ENCODE peak calls at places on chromosomes 4 and X, in six cellular contexts. One of them, this sample, is unnamed.

GRCh38 chr4:52659016-52659721 is at the start of gene USP46:
- DNase-seq in BE2C: peak; percentile 80
- DNase-seq in AG04450: peak; percentile 24
- DNase-seq in left ventricle myocardium inferior: peak; percentile 87
- DNase-seq in neural progenitor cell: peak; percentile 91
- DNase-seq in suprapubic skin: peak; percentile 79
- DNase-seq in this sample: peak; percentile 36

GRCh38 chrX:41233988-41234387 is 100.0 kb upstream of the DDX3X start:
- DNase-seq in BE2C: no peak
- DNase-seq in AG04450: no peak
- DNase-seq in left ventricle myocardium inferior: no peak
- DNase-seq in neural progenitor cell: no peak
- DNase-seq in suprapubic skin: no peak
- DNase-seq in this sample: no peak

GRCh38 chrX:11530621-11531020 is 135.1 kb downstream of the ARHGAP6 start:
- DNase-seq in BE2C: no peak
- DNase-seq in AG04450: no peak
- DNase-seq in left ventricle myocardium inferior: no peak
- DNase-seq in neural progenitor cell: no peak
- DNase-seq in suprapubic skin: no peak
- DNase-seq in this sample: no peak

GRCh38 chr4:86934147-86934771 is 552 bp upstream of the AFF1 start:
- DNase-seq in BE2C: no peak
- DNase-seq in AG04450: no peak
- DNase-seq in left ventricle myocardium inferior: no peak
- DNase-seq in neural progenitor cell: peak; percentile 35
- DNase-seq in suprapubic skin: no peak
- DNase-seq in this sample: no peak

GRCh38 chrX:10077425-10078188 is 79.2 kb upstream of the CLCN4 start:
- DNase-seq in BE2C: no peak
- DNase-seq in AG04450: no peak
- DNase-seq in left ventricle myocardium inferior: no peak
- DNase-seq in neural progenitor cell: no peak
- DNase-seq in suprapubic skin: no peak
- DNase-seq in this sample: peak; percentile 13

GRCh38 chr4:184163813-184164212 is 53.9 kb downstream of the ENPP6 start:
- DNase-seq in BE2C: peak; percentile 86
- DNase-seq in AG04450: no peak
- DNase-seq in left ventricle myocardium inferior: peak; percentile 42
- DNase-seq in neural progenitor cell: peak; percentile 88
- DNase-seq in suprapubic skin: no peak
- DNase-seq in this sample: no peak

GRCh38 chr4:189364032-189364449 is 576.6 kb upstream of the FRG1 start:
- DNase-seq in BE2C: no peak
- DNase-seq in AG04450: no peak
- DNase-seq in left ventricle myocardium inferior: no peak
- DNase-seq in neural progenitor cell: no peak
- DNase-seq in suprapubic skin: no peak
- DNase-seq in this sample: no peak

GRCh38 chrX:8987672-8988250 is 46.2 kb downstream of the FAM9B start:
- DNase-seq in BE2C: no peak
- DNase-seq in AG04450: no peak
- DNase-seq in left ventricle myocardium inferior: no peak
- DNase-seq in neural progenitor cell: no peak
- DNase-seq in suprapubic skin: no peak
- DNase-seq in this sample: no peak

GRCh38 chrX:82666355-82666754 is 841.7 kb upstream of the POU3F4 start:
- DNase-seq in BE2C: no peak
- DNase-seq in AG04450: no peak
- DNase-seq in left ventricle myocardium inferior: no peak
- DNase-seq in neural progenitor cell: no peak
- DNase-seq in suprapubic skin: no peak
- DNase-seq in this sample: no peak

GRCh38 chr4:76147454-76148141 is 599 bp downstream of the NUP54 start:
- DNase-seq in BE2C: peak; percentile 74
- DNase-seq in AG04450: peak; percentile 33
- DNase-seq in left ventricle myocardium inferior: peak; percentile 18
- DNase-seq in neural progenitor cell: peak; percentile 95
- DNase-seq in suprapubic skin: peak; percentile 67
- DNase-seq in this sample: peak; percentile 67

GRCh38 chr4:142282870-142283431 is 563.1 kb downstream of the INPP4B start:
- DNase-seq in BE2C: peak; percentile 29
- DNase-seq in AG04450: no peak
- DNase-seq in left ventricle myocardium inferior: no peak
- DNase-seq in neural progenitor cell: peak; percentile 24
- DNase-seq in suprapubic skin: no peak
- DNase-seq in this sample: no peak

GRCh38 chrX:7139202-7140081 is 8.1 kb upstream of the STS start:
- DNase-seq in BE2C: no peak
- DNase-seq in AG04450: peak; percentile 45
- DNase-seq in left ventricle myocardium inferior: no peak
- DNase-seq in neural progenitor cell: no peak
- DNase-seq in suprapubic skin: no peak
- DNase-seq in this sample: peak; percentile 53

GRCh38 chr4:173217727-173218126 is 49.1 kb downstream of the GALNT7 start:
- DNase-seq in BE2C: no peak
- DNase-seq in AG04450: peak; percentile 18
- DNase-seq in left ventricle myocardium inferior: no peak
- DNase-seq in neural progenitor cell: no peak
- DNase-seq in suprapubic skin: no peak
- DNase-seq in this sample: peak; percentile 29

GRCh38 chrX:19698125-19698524 is 182.8 kb upstream of the MAP3K15 start:
- DNase-seq in BE2C: no peak
- DNase-seq in AG04450: no peak
- DNase-seq in left ventricle myocardium inferior: peak; percentile 18
- DNase-seq in neural progenitor cell: no peak
- DNase-seq in suprapubic skin: no peak
- DNase-seq in this sample: peak; percentile 42

GRCh38 chr4:77600521-77601451 is 4.8 kb upstream of the CXCL13 start:
- DNase-seq in BE2C: peak; percentile 21
- DNase-seq in AG04450: no peak
- DNase-seq in left ventricle myocardium inferior: no peak
- DNase-seq in neural progenitor cell: peak; percentile 64
- DNase-seq in suprapubic skin: no peak
- DNase-seq in this sample: no peak

DNA sequence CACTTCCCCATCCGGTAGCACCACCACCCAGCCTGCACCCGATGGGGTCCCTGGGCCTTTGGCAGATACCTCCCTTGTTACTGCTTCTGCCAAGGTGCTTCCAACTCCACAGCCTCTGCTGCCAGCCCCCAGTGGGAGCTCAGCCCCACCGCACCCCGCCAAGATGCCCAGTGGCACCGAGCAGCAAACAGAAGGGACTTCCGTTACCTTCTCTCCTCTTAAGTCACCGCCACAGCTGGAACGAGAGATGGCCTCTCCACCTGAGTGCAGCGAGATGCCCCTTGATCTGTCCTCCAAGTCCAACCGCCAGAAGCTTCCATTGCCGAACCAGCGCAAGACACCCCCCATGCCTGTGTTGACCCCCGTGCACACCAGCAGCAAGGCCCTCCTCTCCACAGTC is 31.9 kb downstream of the BCORL1 start:
- DNase-seq in BE2C: no peak
- DNase-seq in AG04450: no peak
- DNase-seq in left ventricle myocardium inferior: no peak
- DNase-seq in neural progenitor cell: no peak
- DNase-seq in suprapubic skin: no peak
- DNase-seq in this sample: no peak
- H3K4me3 ChIP-seq in BE2C: no peak overlapping the region
- H3K4me3 ChIP-seq in AG04450: no peak overlapping the region
- H3K4me3 ChIP-seq in left ventricle myocardium inferior: no peak overlapping the region
- H3K4me3 ChIP-seq in neural progenitor cell: no peak overlapping the region
- H3K4me3 ChIP-seq in suprapubic skin: no peak overlapping the region
- H3K4me3 ChIP-seq in this sample: no peak overlapping the region

GRCh38 chr4:151091047-151091446 is 8.4 kb upstream of the RPS3A start:
- DNase-seq in BE2C: no peak
- DNase-seq in AG04450: no peak
- DNase-seq in left ventricle myocardium inferior: no peak
- DNase-seq in neural progenitor cell: no peak
- DNase-seq in suprapubic skin: no peak
- DNase-seq in this sample: no peak
- H3K4me3 ChIP-seq in BE2C: no peak overlapping the region
- H3K4me3 ChIP-seq in AG04450: no peak overlapping the region
- H3K4me3 ChIP-seq in left ventricle myocardium inferior: no peak overlapping the region
- H3K4me3 ChIP-seq in neural progenitor cell: no peak overlapping the region
- H3K4me3 ChIP-seq in suprapubic skin: no peak overlapping the region
- H3K4me3 ChIP-seq in this sample: no peak overlapping the region

GRCh38 chr4:20253799-20254409 is 2.2 kb downstream of the SLIT2 start:
- DNase-seq in BE2C: peak; percentile 7
- DNase-seq in AG04450: no peak
- DNase-seq in left ventricle myocardium inferior: peak; percentile 33
- DNase-seq in neural progenitor cell: peak; percentile 48
- DNase-seq in suprapubic skin: peak; percentile 69
- DNase-seq in this sample: no peak
- H3K4me3 ChIP-seq in BE2C: no peak overlapping the region
- H3K4me3 ChIP-seq in AG04450: peak overlapping the region; percentile 80
- H3K4me3 ChIP-seq in left ventricle myocardium inferior: peak overlapping the region; percentile 73
- H3K4me3 ChIP-seq in neural progenitor cell: peak overlapping the region; percentile 81
- H3K4me3 ChIP-seq in suprapubic skin: peak overlapping the region; percentile 54
- H3K4me3 ChIP-seq in this sample: peak overlapping the region; percentile 76

GRCh38 chr4:10460313-10461047 is 3.3 kb upstream of the ZNF518B start:
- DNase-seq in BE2C: no peak
- DNase-seq in AG04450: no peak
- DNase-seq in left ventricle myocardium inferior: no peak
- DNase-seq in neural progenitor cell: no peak
- DNase-seq in suprapubic skin: no peak
- DNase-seq in this sample: no peak
- H3K4me3 ChIP-seq in BE2C: no peak overlapping the region
- H3K4me3 ChIP-seq in AG04450: peak overlapping the region; percentile 46
- H3K4me3 ChIP-seq in left ventricle myocardium inferior: peak overlapping the region; percentile 54
- H3K4me3 ChIP-seq in neural progenitor cell: peak overlapping the region; percentile 55
- H3K4me3 ChIP-seq in suprapubic skin: no peak overlapping the region
- H3K4me3 ChIP-seq in this sample: no peak overlapping the region

DNA sequence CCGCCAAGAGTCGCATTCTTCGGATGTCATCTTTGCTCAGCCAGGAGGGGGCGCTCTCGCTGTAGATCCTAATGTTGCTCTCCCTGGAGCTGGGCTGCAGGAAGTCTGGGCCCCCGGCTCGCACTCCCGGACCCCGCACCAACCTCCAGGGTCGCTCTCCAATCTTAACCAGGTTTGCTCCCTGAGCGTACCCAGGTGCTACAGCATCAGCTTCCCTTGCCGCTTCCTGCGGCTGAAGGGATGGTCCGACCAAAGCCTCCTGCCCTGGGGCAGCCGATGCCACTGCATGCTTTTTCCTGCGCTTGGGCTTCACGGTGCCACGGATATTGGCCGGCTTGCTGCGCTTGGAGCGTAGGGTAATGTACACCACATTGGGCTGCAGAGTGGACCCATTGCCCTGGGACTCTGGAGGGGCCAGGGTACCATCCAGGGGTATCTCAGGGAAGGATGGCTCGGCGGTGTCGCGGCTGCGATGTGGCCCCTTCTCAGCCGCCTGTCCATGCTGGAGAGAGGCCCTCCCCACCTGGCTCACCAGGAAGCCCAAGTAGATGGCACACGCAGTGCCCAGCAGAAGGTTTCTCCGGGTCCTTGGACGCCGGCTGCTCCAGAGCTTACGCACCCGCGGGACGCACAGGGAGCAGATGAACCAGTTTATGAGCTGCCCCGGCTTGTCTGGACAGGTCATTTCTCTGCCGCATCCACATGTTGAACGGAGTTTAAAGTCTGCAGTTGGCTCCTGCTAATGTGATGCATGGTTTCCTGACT is 2.0 kb downstream of the GASK1B start:
- DNase-seq in BE2C: peak; percentile 19
- DNase-seq in AG04450: no peak
- DNase-seq in left ventricle myocardium inferior: peak; percentile 85
- DNase-seq in neural progenitor cell: no peak
- DNase-seq in suprapubic skin: peak; percentile 67
- DNase-seq in this sample: no peak
- H3K4me3 ChIP-seq in BE2C: no peak overlapping the region
- H3K4me3 ChIP-seq in AG04450: peak overlapping the region; percentile 53
- H3K4me3 ChIP-seq in left ventricle myocardium inferior: peak overlapping the region; percentile 82
- H3K4me3 ChIP-seq in neural progenitor cell: no peak overlapping the region
- H3K4me3 ChIP-seq in suprapubic skin: peak overlapping the region; percentile 51
- H3K4me3 ChIP-seq in this sample: peak overlapping the region; percentile 51

GRCh38 chr4:98516441-98517323 is 141.7 kb downstream of the TSPAN5 start:
- DNase-seq in BE2C: no peak
- DNase-seq in AG04450: no peak
- DNase-seq in left ventricle myocardium inferior: no peak
- DNase-seq in neural progenitor cell: no peak
- DNase-seq in suprapubic skin: no peak
- DNase-seq in this sample: peak; percentile 85
- H3K4me3 ChIP-seq in BE2C: no peak overlapping the region
- H3K4me3 ChIP-seq in AG04450: no peak overlapping the region
- H3K4me3 ChIP-seq in left ventricle myocardium inferior: no peak overlapping the region
- H3K4me3 ChIP-seq in neural progenitor cell: no peak overlapping the region
- H3K4me3 ChIP-seq in suprapubic skin: no peak overlapping the region
- H3K4me3 ChIP-seq in this sample: no peak overlapping the region

GRCh38 chr4:3176625-3177229 is 72.2 kb upstream of the MSANTD1 start:
- DNase-seq in BE2C: no peak
- DNase-seq in AG04450: no peak
- DNase-seq in left ventricle myocardium inferior: no peak
- DNase-seq in neural progenitor cell: no peak
- DNase-seq in suprapubic skin: no peak
- DNase-seq in this sample: no peak

GRCh38 chr4:3174371-3175338 is 74.3 kb upstream of the MSANTD1 start:
- DNase-seq in BE2C: no peak
- DNase-seq in AG04450: no peak
- DNase-seq in left ventricle myocardium inferior: no peak
- DNase-seq in neural progenitor cell: no peak
- DNase-seq in suprapubic skin: no peak
- DNase-seq in this sample: no peak

GRCh38 chr4:3179126-3179706 is 69.7 kb upstream of the MSANTD1 start:
- DNase-seq in BE2C: no peak
- DNase-seq in AG04450: no peak
- DNase-seq in left ventricle myocardium inferior: no peak
- DNase-seq in neural progenitor cell: no peak
- DNase-seq in suprapubic skin: no peak
- DNase-seq in this sample: no peak

GRCh38 chr4:3177905-3178304 is 71.1 kb upstream of the MSANTD1 start:
- DNase-seq in BE2C: no peak
- DNase-seq in AG04450: no peak
- DNase-seq in left ventricle myocardium inferior: no peak
- DNase-seq in neural progenitor cell: no peak
- DNase-seq in suprapubic skin: no peak
- DNase-seq in this sample: no peak

GRCh38 chr4:3178351-3178750 is 70.6 kb upstream of the MSANTD1 start:
- DNase-seq in BE2C: no peak
- DNase-seq in AG04450: no peak
- DNase-seq in left ventricle myocardium inferior: no peak
- DNase-seq in neural progenitor cell: no peak
- DNase-seq in suprapubic skin: no peak
- DNase-seq in this sample: no peak
- H3K4me3 ChIP-seq in BE2C: no peak overlapping the region
- H3K4me3 ChIP-seq in AG04450: no peak overlapping the region
- H3K4me3 ChIP-seq in left ventricle myocardium inferior: no peak overlapping the region
- H3K4me3 ChIP-seq in neural progenitor cell: no peak overlapping the region
- H3K4me3 ChIP-seq in suprapubic skin: no peak overlapping the region
- H3K4me3 ChIP-seq in this sample: no peak overlapping the region

DNA sequence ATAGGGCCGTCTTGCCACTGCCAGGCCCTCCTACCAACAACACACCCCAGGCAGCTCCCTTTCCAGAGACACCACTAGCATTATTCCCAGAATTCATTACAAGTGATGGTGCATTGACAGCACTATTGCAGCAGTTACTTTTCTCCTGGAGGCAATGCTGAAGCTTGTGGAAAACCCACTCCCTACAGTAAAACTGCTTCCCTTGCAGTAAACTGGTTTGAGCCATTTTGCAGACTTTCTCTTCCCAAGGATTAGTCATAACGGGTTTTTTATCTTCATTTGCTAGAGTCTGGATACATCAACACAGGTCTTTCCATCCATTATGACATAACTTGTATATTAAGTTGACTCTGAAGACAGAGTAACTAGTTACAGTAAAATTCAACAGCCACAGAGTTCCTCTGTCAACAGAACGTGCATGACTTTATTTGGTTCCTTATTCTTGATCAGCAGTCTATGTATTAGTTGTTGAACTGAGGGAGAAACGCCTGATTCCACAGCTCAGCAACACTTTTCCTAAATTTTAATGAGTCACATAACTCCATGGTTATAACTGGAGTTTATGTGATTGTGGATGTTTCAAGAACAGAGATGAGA is 2.2 kb downstream of the ANKRD50 start:
- DNase-seq in BE2C: no peak
- DNase-seq in AG04450: no peak
- DNase-seq in left ventricle myocardium inferior: no peak
- DNase-seq in neural progenitor cell: peak; percentile 1
- DNase-seq in suprapubic skin: no peak
- DNase-seq in this sample: no peak
- H3K4me3 ChIP-seq in BE2C: peak overlapping the region; percentile 91
- H3K4me3 ChIP-seq in AG04450: peak overlapping the region; percentile 87
- H3K4me3 ChIP-seq in left ventricle myocardium inferior: peak overlapping the region; percentile 92
- H3K4me3 ChIP-seq in neural progenitor cell: peak overlapping the region; percentile 59
- H3K4me3 ChIP-seq in suprapubic skin: peak overlapping the region; percentile 89
- H3K4me3 ChIP-seq in this sample: peak overlapping the region; percentile 85